ENCODE peak calls at places on chromosomes 13 and 19, in five cellular contexts. G is GM04504, S is NCI-H1092, Q is mesenchymal stem cell, H is NCI-H2227 treated with DMSO at 0.1 percent for 48 hours. V is an unnamed sample.

GRCh38 chr19:17951151-17952040 is 15.5 kb upstream of the KCNN1 start:
- DNase-seq in H (no peak), Q (no peak), G (no peak), S (no peak), V (no peak)

GRCh38 chr13:73039201-73040108 is 19.4 kb upstream of the KLF5 start:
- DNase-seq in H (no peak), Q (no peak), S (no peak), G (no peak), V (no peak)

GRCh38 chr19:51094696-51095279 is 12.1 kb upstream of the KLK14 start:
- DNase-seq in H (peak; percentile 1), G (no peak), Q (peak; percentile 17), S (no peak), V (no peak)

GRCh38 chr13:111664696-111665095 is 344.3 kb downstream of the TEX29 start:
- DNase-seq in Q (no peak), G (no peak), H (no peak), S (no peak), V (no peak)

GRCh38 chr13:45885194-45885593 is 33.6 kb upstream of the SIAH3 start:
- DNase-seq in H (no peak), Q (no peak), S (no peak), G (no peak), V (no peak)

GRCh38 chr19:38004505-38005223 is 97.7 kb downstream of the SIPA1L3 start:
- DNase-seq in S (peak; percentile 81), H (peak; percentile 100), G (peak; percentile 97), Q (peak; percentile 97), V (peak; percentile 88)

GRCh38 chr19:3821156-3821555 is 35.0 kb upstream of the MATK start:
- DNase-seq in G (no peak), H (no peak), Q (peak; percentile 6), S (peak; percentile 29), V (no peak)

GRCh38 chr19:6233051-6233826 is 46.5 kb downstream of the MLLT1 start:
- DNase-seq in G (no peak), H (no peak), S (no peak), Q (no peak), V (no peak)

GRCh38 chr13:94712812-94713555 is 639 bp upstream of the SOX21 start:
- DNase-seq in G (peak; percentile 26), Q (peak; percentile 56), H (no peak), S (peak; percentile 59), V (no peak)

GRCh38 chr19:50039968-50040367 is 14.2 kb downstream of the ZNF473 start:
- DNase-seq in G (no peak), H (no peak), S (no peak), Q (no peak), V (no peak)

GRCh38 chr19:29450306-29450705 is 75.5 kb upstream of the VSTM2B start:
- DNase-seq in H (no peak), Q (no peak), S (no peak), G (no peak), V (no peak)

GRCh38 chr13:81116461-81117282 is 775.7 kb upstream of the SPRY2 start:
- DNase-seq in Q (peak; percentile 10), S (no peak), G (no peak), H (no peak), V (no peak)

GRCh38 chr13:93262729-93263128 is 36.1 kb downstream of the GPC6 start:
- DNase-seq in H (no peak), G (peak; percentile 80), Q (peak; percentile 95), S (no peak), V (no peak)

GRCh38 chr19:862529-863304 is 3.3 kb downstream of the CFD start:
- DNase-seq in S (no peak), G (no peak), Q (peak; percentile 60), H (no peak), V (no peak)

GRCh38 chr19:8445488-8446001 is 770 bp downstream of the HNRNPM start:
- DNase-seq in S (peak; percentile 16), H (peak; percentile 17), G (no peak), Q (peak; percentile 51), V (no peak)

GRCh38 chr19:39998511-39998910 is 1.7 kb downstream of the ZNF546 start:
- DNase-seq in H (no peak), Q (no peak), G (no peak), S (no peak), V (no peak)

GRCh38 chr13:107271226-107271625 is 703.3 kb upstream of the ARGLU1 start:
- DNase-seq in G (no peak), Q (peak; percentile 78), H (peak; percentile 0), S (peak; percentile 81), V (no peak)

GRCh38 chr13:39783051-39783450 is 127.6 kb downstream of the COG6 start:
- DNase-seq in S (no peak), H (no peak), Q (no peak), G (no peak), V (no peak)

GRCh38 chr13:94825507-94825906 is 113.2 kb upstream of the SOX21 start:
- DNase-seq in Q (peak; percentile 65), H (no peak), S (peak; percentile 43), G (no peak), V (peak; percentile 12)

GRCh38 chr19:35528218-35529038 is at the start of gene SBSN:
- DNase-seq in H (no peak), G (peak; percentile 64), S (no peak), Q (peak; percentile 54), V (no peak)

GRCh38 chr19:10316229-10317044 is 622 bp upstream of the FDX2 start:
- DNase-seq in H (no peak), Q (no peak), S (no peak), G (no peak), V (no peak)

GRCh38 chr13:33175991-33176390 is 109.6 kb downstream of the STARD13 start:
- DNase-seq in Q (no peak), G (no peak), S (no peak), H (no peak), V (no peak)

GRCh38 chr13:34156841-34157365 is 339.0 kb downstream of the RFC3 start:
- DNase-seq in H (peak; percentile 31), Q (peak; percentile 96), G (peak; percentile 85), S (peak; percentile 67), V (peak; percentile 7)

GRCh38 chr19:15622991-15623390 is 8.0 kb downstream of the CYP4F8 start:
- DNase-seq in S (no peak), H (no peak), Q (no peak), G (no peak), V (no peak)

GRCh38 chr13:111854403-111854802 is 212.5 kb upstream of the SOX1 start:
- DNase-seq in G (no peak), H (no peak), Q (no peak), S (peak; percentile 66), V (no peak)